ENCODE peak calls at places on chromosomes 2 and 18, in six cellular contexts. G is lower leg skin, B is cardiac fibroblast, I is WTC11, K is pancreas, N is AG04450. S is an unnamed sample.

GRCh38 chr2:109710505-109711229 is 83.4 kb upstream of the RGPD5 start:
- DNase-seq in G (no peak), B (no peak), I (no peak), K (no peak), N (no peak), S (no peak)

GRCh38 chr2:74835831-74836674 is 2.1 kb downstream of the HK2 start:
- DNase-seq in G (no peak), B (peak; percentile 55), I (no peak), K (no peak), N (no peak), S (peak; percentile 39)

GRCh38 chr18:74013955-74014354 is 133.7 kb downstream of the FBXO15 start:
- DNase-seq in G (peak; percentile 64), B (peak; percentile 92), I (no peak), K (no peak), N (peak; percentile 18), S (peak; percentile 70)

GRCh38 chr2:18645315-18645714 is 55.9 kb upstream of the NT5C1B start:
- DNase-seq in G (no peak), B (peak; percentile 30), I (no peak), K (no peak), N (no peak), S (no peak)

GRCh38 chr2:51559026-51559425 is 527.1 kb upstream of the NRXN1 start:
- DNase-seq in G (no peak), B (no peak), I (no peak), K (no peak), N (no peak), S (no peak)

GRCh38 chr18:9106800-9107574 is 4.5 kb downstream of the NDUFV2 start:
- DNase-seq in G (no peak), B (no peak), I (no peak), K (no peak), N (no peak), S (no peak)

GRCh38 chr2:158013791-158014190 is 87.9 kb upstream of the UPP2 start:
- DNase-seq in G (no peak), B (no peak), I (no peak), K (no peak), N (no peak), S (no peak)

GRCh38 chr2:61762292-61762691 is 91.6 kb downstream of the FAM161A start:
- DNase-seq in G (no peak), B (peak; percentile 22), I (no peak), K (no peak), N (no peak), S (no peak)

GRCh38 chr2:140580799-140581198 is 1550.0 kb downstream of the LRP1B start:
- DNase-seq in G (no peak), B (peak; percentile 23), I (no peak), K (no peak), N (no peak), S (no peak)

GRCh38 chr2:197369946-197370325 is 59.4 kb upstream of the ANKRD44 start:
- DNase-seq in G (no peak), B (no peak), I (no peak), K (no peak), N (no peak), S (no peak)

GRCh38 chr2:239267411-239267941 is 133.3 kb downstream of the HDAC4 start:
- DNase-seq in G (peak; percentile 82), B (peak; percentile 84), I (no peak), K (no peak), N (no peak), S (peak; percentile 91)

DNA sequence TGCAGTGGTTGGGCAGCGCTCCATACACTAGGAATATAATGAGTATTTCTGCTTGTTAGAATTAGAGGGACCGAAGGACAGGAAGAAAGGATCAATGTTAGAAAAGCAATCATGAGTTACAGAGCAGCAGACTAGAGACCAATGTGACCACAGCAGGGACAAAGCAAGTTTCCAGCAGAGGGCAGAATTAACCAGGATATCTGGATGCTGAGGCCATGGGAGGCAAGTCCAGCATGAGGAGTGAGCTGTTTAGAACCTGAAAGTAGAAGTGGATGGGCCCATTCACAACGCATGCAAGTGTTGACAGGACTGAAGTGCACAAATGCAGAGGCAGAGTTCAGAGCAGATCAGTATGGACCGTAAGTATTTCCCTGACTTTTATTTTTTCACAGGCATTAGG is 910.4 kb upstream of the GYPC start:
- DNase-seq in G (no peak), B (peak; percentile 6), I (peak; percentile 29), K (no peak), N (no peak), S (no peak)
- TF ChIP-seq CTCF in G (no peak), B (no peak), I (no peak), K (peak; percentile 20), N (no peak), S (no peak)

DNA sequence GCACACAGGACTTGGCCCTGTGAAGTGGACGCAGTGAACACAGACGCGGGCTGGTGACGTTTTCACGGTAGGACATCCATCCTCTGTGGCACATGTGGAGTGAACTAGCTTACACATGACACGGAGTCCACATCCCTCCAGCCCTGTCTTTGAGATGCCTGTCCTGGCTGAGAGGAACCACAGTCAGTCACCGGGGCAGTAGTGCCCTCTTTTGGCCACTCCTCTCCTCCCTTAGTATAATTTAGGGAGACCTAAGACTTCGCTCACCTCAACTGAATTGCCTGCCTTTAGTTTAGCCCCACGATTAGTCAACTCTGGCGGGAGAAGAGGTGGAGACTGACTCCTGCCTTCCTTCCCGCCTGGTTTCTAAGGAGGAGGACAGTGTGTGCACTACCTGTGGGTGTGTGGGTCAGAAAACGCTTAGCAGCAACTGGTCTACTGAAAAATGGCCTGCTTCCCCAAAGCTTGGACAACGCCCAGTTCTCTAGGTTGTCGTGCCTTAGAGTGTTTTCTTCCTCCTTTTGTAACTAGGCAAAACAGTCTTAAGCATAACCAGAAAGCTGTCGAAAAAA is 70.6 kb downstream of the MBP start:
- DNase-seq in G (no peak), B (no peak), I (no peak), K (no peak), N (no peak), S (no peak)
- TF ChIP-seq CTCF in G (no peak), B (no peak), I (no peak), K (no peak), N (no peak), S (no peak)

GRCh38 chr2:64748561-64748960 is 94.8 kb upstream of the SERTAD2 start:
- DNase-seq in G (no peak), B (no peak), I (no peak), K (no peak), N (no peak), S (no peak)

GRCh38 chr2:64751286-64752260 is 97.9 kb upstream of the SERTAD2 start:
- DNase-seq in G (peak; percentile 99), B (peak; percentile 61), I (no peak), K (peak; percentile 99), N (peak; percentile 99), S (no peak)

GRCh38 chr2:64749446-64749845 is 95.7 kb upstream of the SERTAD2 start:
- DNase-seq in G (no peak), B (peak; percentile 8), I (no peak), K (no peak), N (no peak), S (no peak)

GRCh38 chr2:64750817-64751285 is 97.1 kb upstream of the SERTAD2 start:
- DNase-seq in G (no peak), B (peak; percentile 100), I (peak; percentile 97), K (peak; percentile 98), N (peak; percentile 100), S (peak; percentile 100)

GRCh38 chr2:64750001-64750816 is 96.5 kb upstream of the SERTAD2 start:
- DNase-seq in G (peak; percentile 68), B (peak; percentile 57), I (peak; percentile 39), K (peak; percentile 81), N (no peak), S (peak; percentile 46)
- TF ChIP-seq CTCF in G (no peak), B (no peak), I (no peak), K (no peak), N (no peak), S (peak; percentile 2)

GRCh38 chr2:200585730-200586643 is at the start of gene AOX1:
- DNase-seq in G (peak; percentile 81), B (peak; percentile 67), I (peak; percentile 77), K (peak; percentile 89), N (no peak), S (peak; percentile 62)
- TF ChIP-seq CTCF in G (no peak), B (no peak), I (no peak), K (no peak), N (peak; percentile 30), S (peak; percentile 41)

GRCh38 chr2:44192646-44193045 is 24.0 kb downstream of the PPM1B start:
- DNase-seq in G (no peak), B (no peak), I (no peak), K (no peak), N (no peak), S (no peak)
- TF ChIP-seq CTCF in G (no peak), B (no peak), I (no peak), K (no peak), N (no peak), S (no peak)

GRCh38 chr18:55280515-55280914 is 307.5 kb downstream of the TCF4 start:
- DNase-seq in G (no peak), B (no peak), I (no peak), K (no peak), N (no peak), S (no peak)

GRCh38 chr18:55269632-55270031 is 310.4 kb upstream of the CCDC68 start:
- DNase-seq in G (no peak), B (no peak), I (no peak), K (no peak), N (no peak), S (no peak)

GRCh38 chr18:55272510-55273243 is 313.4 kb upstream of the CCDC68 start:
- DNase-seq in G (no peak), B (peak; percentile 43), I (no peak), K (no peak), N (peak; percentile 60), S (peak; percentile 91)

GRCh38 chr18:55275042-55275897 is 312.7 kb downstream of the TCF4 start:
- DNase-seq in G (no peak), B (peak; percentile 89), I (no peak), K (no peak), N (peak; percentile 18), S (peak; percentile 89)
- TF ChIP-seq CTCF in G (no peak), B (peak; percentile 21), I (no peak), K (peak; percentile 9), N (peak; percentile 22), S (peak; percentile 30)

GRCh38 chr2:121902171-121902591 is 146.7 kb downstream of the TSN start:
- DNase-seq in G (no peak), B (peak; percentile 83), I (peak; percentile 67), K (no peak), N (no peak), S (peak; percentile 57)
- TF ChIP-seq CTCF in G (no peak), B (peak; percentile 38), I (no peak), K (no peak), N (no peak), S (peak; percentile 43)

DNA sequence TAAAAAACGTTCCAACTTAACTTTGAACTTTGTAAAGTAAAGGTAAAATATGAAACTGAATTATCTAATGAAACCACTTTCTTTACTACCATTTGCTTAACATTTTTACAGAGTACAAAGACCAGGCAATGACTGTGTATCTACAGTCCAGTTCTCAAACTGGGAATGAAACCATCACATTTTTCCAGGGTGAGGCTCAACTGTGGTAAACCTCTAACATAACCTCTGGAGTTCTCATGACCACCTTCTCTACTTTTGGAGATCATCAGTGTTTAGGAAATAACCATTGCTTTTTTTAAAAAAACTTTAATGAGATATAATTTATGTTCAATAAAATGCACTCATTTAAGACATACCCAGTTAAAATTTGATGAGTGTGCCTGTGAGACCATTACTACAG is 223.5 kb downstream of the RNF152 start:
- DNase-seq in G (no peak), B (peak; percentile 56), I (no peak), K (no peak), N (peak; percentile 27), S (peak; percentile 75)
- TF ChIP-seq CTCF in G (no peak), B (no peak), I (no peak), K (no peak), N (no peak), S (no peak)

S was measured in AG10803.